ENCODE peak calls at places on chromosome 17, in nine cellular contexts. I is neural progenitor cell, Y is ureter, Q is NAMALWA, D is OCI-LY7, U is retina, P is SK-N-DZ, F is T-helper 2 cell, X is heart right ventricle. K is an unnamed sample.

GRCh38 chr17:74262601-74263000 is 11.4 kb upstream of the DNAI2 start:
- DNase-seq in Q (no peak), P (no peak), U (no peak), I (no peak), D (no peak), X (no peak), F (no peak), Y (no peak), K (no peak)

GRCh38 chr17:45386180-45386579 is 46.5 kb downstream of the ARHGAP27 start:
- DNase-seq in Y (no peak), Q (no peak), U (no peak), D (no peak), F (no peak), I (no peak), X (no peak), P (no peak), K (no peak)

GRCh38 chr17:57257213-57257873 is 1.0 kb downstream of the MSI2 start:
- DNase-seq in Y (no peak), P (no peak), Q (peak; percentile 60), I (peak; percentile 74), F (peak; percentile 64), X (no peak), U (peak; percentile 65), D (peak; percentile 39), K (no peak)

GRCh38 chr17:82820278-82821251 is 19.3 kb downstream of the ZNF750 start:
- DNase-seq in Y (no peak), U (no peak), Q (no peak), F (no peak), D (peak; percentile 30), I (no peak), P (no peak), X (no peak), K (no peak)

GRCh38 chr17:7748098-7748775 is 30.7 kb downstream of the DNAH2 start:
- DNase-seq in F (no peak), I (no peak), D (no peak), Y (no peak), U (no peak), P (no peak), X (no peak), Q (no peak), K (no peak)

GRCh38 chr17:42814633-42815399 is 9.3 kb downstream of the BECN1 start:
- DNase-seq in Y (no peak), I (no peak), U (no peak), D (no peak), Q (no peak), F (no peak), X (no peak), P (no peak), K (peak; percentile 57)

GRCh38 chr17:77756028-77756427 is 202.5 kb upstream of the TNRC6C start:
- DNase-seq in U (no peak), Y (no peak), D (no peak), P (no peak), X (no peak), I (no peak), F (no peak), Q (no peak), K (no peak)

GRCh38 chr17:46035112-46035818 is 36.2 kb downstream of the STH start:
- DNase-seq in F (peak; percentile 34), X (no peak), Y (no peak), D (no peak), U (no peak), I (no peak), P (no peak), Q (peak; percentile 30), K (no peak)

GRCh38 chr17:72476575-72476986 is 355.8 kb downstream of the SOX9 start:
- DNase-seq in P (no peak), F (no peak), D (no peak), Y (no peak), X (no peak), I (peak; percentile 89), Q (no peak), U (peak; percentile 79), K (no peak)

GRCh38 chr17:7130626-7131467 is 16.2 kb upstream of the ASGR2 start:
- DNase-seq in Q (no peak), P (no peak), D (peak; percentile 56), I (no peak), X (no peak), U (no peak), F (no peak), Y (no peak), K (no peak)

GRCh38 chr17:33291248-33292183 is 1.6 kb downstream of the ASIC2 start:
- DNase-seq in U (peak; percentile 88), D (no peak), Q (no peak), I (peak; percentile 77), Y (no peak), P (peak; percentile 62), X (peak; percentile 11), F (peak; percentile 11), K (no peak)

K was measured in AG04449.